ENCODE peak calls at places on chromosomes 11 and 22, in nine cellular contexts. F is heart left ventricle, Z is lower leg skin, A is K562, R is tibial nerve, L is uterus, K is H54, W is right lobe of liver, B is A549. U is an unnamed sample.

GRCh38 chr22:20037419-20037818 is 16.5 kb downstream of the TANGO2 start:
- DNase-seq in F (no peak), L (no peak), R (no peak), K (no peak), Z (no peak), A (no peak), W (no peak), B (no peak), U (no peak)

GRCh38 chr22:19869497-19870152 is 15.0 kb upstream of the GNB1L start:
- DNase-seq in K (no peak), B (no peak), A (no peak), L (no peak), R (peak), Z (peak), F (no peak), W (peak), U (no peak)

GRCh38 chr11:46114378-46114777 is 6.9 kb downstream of the PHF21A start:
- DNase-seq in R (no peak), A (no peak), W (no peak), B (no peak), K (no peak), Z (no peak), L (no peak), F (no peak), U (no peak)

GRCh38 chr22:24117942-24118341 is 63.3 kb upstream of the SUSD2 start:
- DNase-seq in A (peak), W (no peak), K (no peak), R (no peak), L (no peak), Z (no peak), F (peak), B (no peak), U (no peak)

GRCh38 chr11:10600570-10601248 is 32.2 kb upstream of the LYVE1 start:
- DNase-seq in R (no peak), Z (no peak), F (no peak), W (no peak), A (no peak), L (no peak), B (no peak), K (no peak), U (no peak)

GRCh38 chr11:61791737-61792309 is 576 bp downstream of the TMEM258 start:
- DNase-seq in L (peak), R (peak), A (peak), Z (no peak), B (peak), K (peak), F (peak), W (peak), U (no peak)

GRCh38 chr11:69390561-69390960 is 90.9 kb upstream of the LINC01488 start:
- DNase-seq in W (no peak), F (no peak), K (no peak), R (no peak), Z (no peak), L (no peak), A (no peak), B (no peak), U (no peak)

GRCh38 chr22:38733329-38734202 is 22.2 kb downstream of the SUN2 start:
- DNase-seq in A (peak), F (peak), B (peak), R (peak), L (peak), Z (no peak), W (peak), K (no peak), U (no peak)

GRCh38 chr11:57310630-57311086 is 14.1 kb downstream of the TNKS1BP1 start:
- DNase-seq in B (no peak), A (no peak), Z (no peak), F (no peak), L (no peak), W (no peak), K (no peak), R (no peak), U (no peak)

GRCh38 chr22:49975543-49976389 is 15.2 kb downstream of the PIM3 start:
- DNase-seq in W (peak), Z (peak), R (no peak), F (no peak), L (peak), B (peak), K (no peak), A (peak), U (no peak)

GRCh38 chr11:107859459-107860239 is 1.1 kb upstream of the SLC35F2 start:
- DNase-seq in Z (peak), K (peak), F (no peak), A (no peak), R (no peak), W (peak), B (peak), L (peak), U (no peak)

GRCh38 chr11:27008811-27009535 is 15.1 kb downstream of the FIBIN start:
- DNase-seq in W (no peak), R (no peak), K (no peak), L (no peak), B (no peak), F (no peak), A (no peak), Z (no peak), U (no peak)

GRCh38 chr11:112050721-112051120 is 23.1 kb downstream of the PIH1D2 start:
- DNase-seq in W (no peak), Z (no peak), A (no peak), B (no peak), K (no peak), F (no peak), L (no peak), R (no peak), U (no peak)

GRCh38 chr11:130609121-130610035 is 160.9 kb downstream of the ADAMTS15 start:
- DNase-seq in B (no peak), F (peak), L (peak), Z (peak), W (no peak), R (peak), K (no peak), A (peak), U (no peak)

GRCh38 chr11:133425992-133426391 is 106.3 kb downstream of the OPCML start:
- DNase-seq in F (no peak), L (no peak), B (no peak), K (no peak), R (no peak), Z (no peak), W (no peak), A (no peak), U (no peak)

GRCh38 chr11:10287140-10287539 is 6.9 kb downstream of the SBF2 start:
- DNase-seq in B (no peak), K (no peak), F (no peak), R (no peak), Z (no peak), L (no peak), A (no peak), W (no peak), U (no peak)

GRCh38 chr11:114140826-114141225 is 81.3 kb downstream of the ZBTB16 start:
- DNase-seq in K (no peak), A (no peak), B (no peak), L (no peak), R (no peak), Z (peak), F (no peak), W (no peak), U (no peak)

GRCh38 chr11:123477205-123477907 is 47.3 kb downstream of the GRAMD1B start:
- DNase-seq in A (no peak), Z (no peak), K (no peak), W (no peak), F (no peak), B (no peak), L (no peak), R (no peak), U (no peak)

GRCh38 chr11:2085251-2086066 is 53.7 kb downstream of the IGF2 start:
- DNase-seq in K (no peak), A (no peak), R (no peak), Z (no peak), B (no peak), W (no peak), L (no peak), F (no peak), U (no peak)

GRCh38 chr22:32281092-32281491 is 25.9 kb upstream of the SLC5A4 start:
- DNase-seq in R (no peak), F (no peak), K (peak), B (peak), A (no peak), W (no peak), Z (no peak), L (no peak), U (no peak)

GRCh38 chr11:111634981-111635705 is 32.9 kb downstream of the SIK2 start:
- DNase-seq in Z (no peak), A (peak), R (no peak), W (no peak), L (no peak), K (no peak), F (no peak), B (no peak), U (no peak)

GRCh38 chr22:37746366-37747089 is 49.7 kb downstream of the TRIOBP start:
- DNase-seq in B (no peak), A (peak), Z (no peak), L (no peak), K (no peak), W (peak), F (no peak), R (no peak), U (peak)

GRCh38 chr11:120217941-120218694 is 7.3 kb downstream of the OAF start:
- DNase-seq in F (peak), L (no peak), R (peak), K (no peak), B (no peak), W (no peak), A (no peak), Z (no peak), U (no peak)

GRCh38 chr11:112279901-112280267 is 19.2 kb upstream of the PLET1 start:
- DNase-seq in K (no peak), W (peak), B (peak), A (peak), R (peak), L (peak), Z (peak), F (peak), U (peak)

GRCh38 chr11:35619030-35619753 is 932 bp downstream of the FJX1 start:
- DNase-seq in R (no peak), Z (peak), W (peak), A (peak), L (peak), B (peak), F (peak), K (no peak), U (peak)

GRCh38 chr11:77073328-77074001 is 6.7 kb downstream of the CAPN5 start:
- DNase-seq in F (peak), R (peak), W (no peak), B (peak), A (no peak), L (peak), Z (peak), K (peak), U (no peak)

GRCh38 chr11:16982256-16982671 is 31.9 kb downstream of the PLEKHA7 start:
- DNase-seq in W (no peak), R (no peak), L (no peak), F (no peak), K (no peak), B (no peak), Z (no peak), A (no peak), U (no peak)

GRCh38 chr22:50252081-50253045 is 1.3 kb upstream of the HDAC10 start:
- DNase-seq in F (peak), B (peak), R (peak), Z (peak), A (no peak), K (peak), W (peak), L (peak), U (peak)

GRCh38 chr11:130315354-130315970 is 745 bp upstream of the ZBTB44 start:
- DNase-seq in Z (peak), F (peak), R (no peak), K (no peak), B (no peak), L (peak), W (peak), A (peak), U (peak)

GRCh38 chr11:110734790-110735189 is 22.6 kb upstream of the ARHGAP20 start:
- DNase-seq in F (no peak), R (no peak), L (no peak), A (no peak), Z (no peak), W (no peak), B (no peak), K (no peak), U (no peak)

GRCh38 chr11:99370557-99371200 is 349.9 kb downstream of the CNTN5 start:
- DNase-seq in W (no peak), F (peak), K (peak), A (no peak), L (peak), Z (no peak), B (peak), R (no peak), U (no peak)

GRCh38 chr22:35839811-35840739 is 122.4 kb downstream of the APOL5 start:
- DNase-seq in A (peak), W (peak), R (peak), F (peak), L (peak), Z (peak), K (peak), B (peak), U (no peak)

GRCh38 chr11:75582935-75583709 is 21.1 kb downstream of the SERPINH1 start:
- DNase-seq in R (peak), L (peak), B (peak), A (peak), W (peak), F (peak), K (peak), Z (peak), U (peak)
- TF ChIP-seq POLR2A in R (peak), L (peak), B (peak), A (peak), W (peak), F (no peak), K (peak), Z (no peak), U (peak)

GRCh38 chr11:124884869-124885479 is 12.7 kb downstream of the ROBO4 start:
- DNase-seq in A (no peak), L (no peak), B (no peak), Z (peak), F (no peak), R (no peak), W (no peak), K (no peak), U (no peak)
- TF ChIP-seq POLR2A in A (no peak), L (no peak), B (no peak), Z (no peak), F (no peak), R (no peak), W (no peak), K (no peak), U (no peak)

DNA sequence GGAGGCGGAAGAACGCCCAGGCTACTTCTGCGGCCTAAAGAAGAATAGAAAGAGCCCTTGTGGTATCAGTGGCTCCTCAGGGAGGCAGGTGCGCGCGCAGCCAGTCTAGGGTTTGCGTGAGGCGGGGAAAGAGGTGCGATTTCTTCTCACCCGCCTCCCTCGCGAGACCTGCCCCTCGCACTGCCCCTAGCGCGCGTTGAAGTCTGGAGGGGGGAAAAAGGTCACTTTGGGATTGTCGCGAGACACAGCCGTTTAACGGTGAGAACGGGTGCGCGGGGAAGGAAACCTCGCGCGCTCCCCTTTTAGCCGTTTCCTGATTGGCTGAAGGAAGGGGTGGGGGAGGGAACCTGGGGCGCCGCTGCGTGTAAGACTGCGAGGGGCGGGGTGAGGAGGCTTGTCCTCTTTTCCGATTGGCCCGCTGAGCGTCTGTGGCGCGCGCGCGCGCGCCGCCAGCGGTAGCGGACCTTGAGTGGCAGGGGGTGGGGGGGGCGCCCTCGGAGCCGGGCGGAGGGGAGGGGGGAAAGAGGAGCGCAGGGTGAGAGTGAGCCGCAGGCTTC is at the start of gene ZFP91:
- DNase-seq in W (peak), R (peak), A (peak), F (peak), K (peak), B (peak), Z (peak), L (peak), U (peak)
- TF ChIP-seq POLR2A in W (peak), R (peak), A (peak), F (no peak), K (peak), B (peak), Z (no peak), L (peak), U (no peak)

DNA sequence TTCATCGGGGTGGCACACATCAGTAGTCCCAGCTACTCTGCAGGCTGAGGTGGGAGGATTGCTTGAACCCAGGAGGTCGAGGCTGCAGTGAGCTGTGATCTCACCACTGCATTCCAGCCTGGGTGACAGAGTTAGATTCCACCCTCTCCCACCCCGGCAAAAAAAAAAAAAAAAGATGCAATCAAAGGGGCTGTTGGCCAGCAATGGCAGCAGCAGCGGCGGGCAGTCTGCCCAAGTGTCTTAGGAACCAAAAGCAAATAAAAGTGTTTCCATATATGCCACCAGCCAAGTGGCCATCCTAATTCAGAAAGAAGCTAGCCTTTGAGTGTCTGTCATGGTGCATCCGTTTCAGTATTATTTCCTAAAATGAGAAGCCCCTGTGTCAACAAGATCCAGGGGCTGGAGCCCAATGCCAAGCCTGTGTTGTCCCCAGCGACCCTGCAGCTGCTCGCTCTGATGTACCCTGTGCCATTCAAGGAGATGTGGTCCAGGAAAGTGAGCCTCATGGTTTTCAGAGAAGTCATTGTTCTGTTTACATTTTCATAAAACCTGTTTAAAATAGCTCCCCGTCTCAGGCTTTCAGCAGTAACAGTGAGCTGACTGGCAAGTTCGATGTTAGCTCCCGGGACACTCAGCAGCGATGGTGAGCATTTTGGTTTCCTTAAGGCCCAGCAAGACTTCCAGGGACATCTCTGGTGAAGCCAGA is 12.5 kb downstream of the CDPF1 start:
- DNase-seq in L (no peak), A (no peak), R (no peak), K (no peak), B (no peak), F (no peak), Z (no peak), W (no peak), U (no peak)
- TF ChIP-seq POLR2A in L (no peak), A (no peak), R (no peak), K (no peak), B (no peak), F (no peak), Z (no peak), W (no peak), U (no peak)

GRCh38 chr11:82701847-82702520 is 31.7 kb downstream of the FAM181B start:
- DNase-seq in A (peak), F (no peak), R (no peak), B (peak), Z (no peak), K (peak), W (no peak), L (no peak), U (no peak)
- TF ChIP-seq POLR2A in A (no peak), F (no peak), R (no peak), B (no peak), Z (no peak), K (no peak), W (no peak), L (no peak), U (no peak)

GRCh38 chr22:22841598-22841997 is 46.0 kb upstream of the IGLL5 start:
- DNase-seq in B (no peak), F (no peak), A (no peak), K (no peak), L (no peak), W (no peak), Z (no peak), R (no peak), U (no peak)
- TF ChIP-seq POLR2A in B (no peak), F (no peak), A (no peak), K (no peak), L (no peak), W (no peak), Z (no peak), R (no peak), U (no peak)

DNA sequence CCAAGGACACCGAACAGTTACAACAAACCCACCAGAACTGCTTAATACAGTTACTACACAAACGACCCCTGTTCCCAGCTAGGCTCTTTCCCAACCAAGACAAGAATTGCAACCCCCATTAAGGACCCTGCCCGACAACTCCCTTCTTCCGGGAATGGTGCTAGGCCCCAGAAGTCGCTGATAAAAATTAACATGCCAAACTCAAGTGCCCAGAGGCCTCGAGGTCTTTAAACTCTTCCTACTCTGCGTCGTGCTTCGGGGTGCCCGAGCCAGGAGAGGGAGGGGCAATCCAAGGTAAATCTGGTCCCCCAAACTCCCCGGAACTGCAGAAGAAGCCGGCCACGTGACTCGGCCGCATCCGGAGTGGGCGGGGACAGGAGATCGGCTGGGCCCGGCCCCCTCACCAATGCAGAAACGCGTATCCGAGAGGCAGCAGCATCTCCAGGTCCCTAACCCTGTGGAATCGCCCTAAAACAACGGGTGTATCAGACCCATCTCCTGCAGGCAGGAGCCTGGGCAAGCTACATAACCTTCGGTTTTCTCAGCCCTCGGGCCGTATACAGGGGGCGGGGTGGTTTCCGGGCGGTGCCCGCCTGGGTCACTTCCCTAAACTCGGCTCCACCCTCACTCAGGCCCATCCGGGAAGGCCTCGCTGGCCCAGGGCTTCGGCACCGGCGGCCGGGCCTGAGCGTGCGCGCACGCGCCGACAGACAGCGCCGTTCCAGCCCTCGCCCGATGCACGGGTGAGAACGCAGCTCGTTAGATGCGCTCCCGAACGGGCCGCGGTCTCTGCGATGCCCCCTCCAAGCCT is 1.1 kb downstream of the CFL1 start:
- DNase-seq in L (peak), F (peak), K (peak), B (peak), Z (peak), R (peak), W (peak), A (peak), U (no peak)
- TF ChIP-seq POLR2A in L (peak), F (no peak), K (peak), B (peak), Z (no peak), R (no peak), W (peak), A (peak), U (peak)

U was measured in GM12891.